ENCODE peak calls at places on chromosomes 12 and 14, in nine cellular contexts. One of them, this sample, is unnamed.

GRCh38 chr12:27394676-27395075 is 51.9 kb upstream of the SMCO2 start:
- DNase-seq in fibroblast of mammary gland: no peak
- DNase-seq in lower lobe of right lung: no peak
- DNase-seq in cardiac muscle cell: no peak
- DNase-seq in colonic mucosa: no peak
- DNase-seq in fibroblast of the aortic adventitia: no peak
- DNase-seq in Peyer's patch: no peak
- DNase-seq in SK-N-SH: no peak
- DNase-seq in A549: no peak
- DNase-seq in this sample: no peak

GRCh38 chr12:114703060-114703493 is 19.1 kb upstream of the TBX3 start:
- DNase-seq in cardiac muscle cell: no peak
- DNase-seq in fibroblast of the aortic adventitia: no peak
- DNase-seq in fibroblast of mammary gland: no peak
- DNase-seq in A549: no peak
- DNase-seq in Peyer's patch: no peak
- DNase-seq in colonic mucosa: no peak
- DNase-seq in lower lobe of right lung: no peak
- DNase-seq in SK-N-SH: no peak
- DNase-seq in this sample: no peak

GRCh38 chr12:111361717-111362576 is 6.9 kb downstream of the PHETA1 start:
- DNase-seq in fibroblast of the aortic adventitia: no peak
- DNase-seq in Peyer's patch: no peak
- DNase-seq in cardiac muscle cell: no peak
- DNase-seq in lower lobe of right lung: peak
- DNase-seq in A549: no peak
- DNase-seq in colonic mucosa: no peak
- DNase-seq in fibroblast of mammary gland: no peak
- DNase-seq in SK-N-SH: no peak
- DNase-seq in this sample: no peak

GRCh38 chr14:102096569-102097188 is 9.8 kb upstream of the HSP90AA1 start:
- DNase-seq in fibroblast of mammary gland: peak
- DNase-seq in Peyer's patch: peak
- DNase-seq in SK-N-SH: peak
- DNase-seq in lower lobe of right lung: peak
- DNase-seq in fibroblast of the aortic adventitia: peak
- DNase-seq in cardiac muscle cell: peak
- DNase-seq in colonic mucosa: peak
- DNase-seq in A549: peak
- DNase-seq in this sample: peak

GRCh38 chr14:95287176-95287754 is 32.4 kb downstream of the CLMN start:
- DNase-seq in colonic mucosa: no peak
- DNase-seq in A549: no peak
- DNase-seq in lower lobe of right lung: no peak
- DNase-seq in Peyer's patch: no peak
- DNase-seq in fibroblast of mammary gland: no peak
- DNase-seq in fibroblast of the aortic adventitia: no peak
- DNase-seq in cardiac muscle cell: no peak
- DNase-seq in SK-N-SH: no peak
- DNase-seq in this sample: no peak

GRCh38 chr14:57287745-57288144 is 19.0 kb downstream of the AP5M1 start:
- DNase-seq in fibroblast of mammary gland: no peak
- DNase-seq in SK-N-SH: no peak
- DNase-seq in Peyer's patch: no peak
- DNase-seq in lower lobe of right lung: no peak
- DNase-seq in colonic mucosa: no peak
- DNase-seq in fibroblast of the aortic adventitia: no peak
- DNase-seq in A549: no peak
- DNase-seq in cardiac muscle cell: no peak
- DNase-seq in this sample: no peak

GRCh38 chr12:6532051-6532926 is 2.0 kb upstream of the GAPDH start:
- DNase-seq in SK-N-SH: peak
- DNase-seq in lower lobe of right lung: no peak
- DNase-seq in A549: peak
- DNase-seq in Peyer's patch: peak
- DNase-seq in fibroblast of the aortic adventitia: peak
- DNase-seq in fibroblast of mammary gland: peak
- DNase-seq in colonic mucosa: peak
- DNase-seq in cardiac muscle cell: peak
- DNase-seq in this sample: peak

GRCh38 chr12:44158746-44159145 is 322.9 kb downstream of the TMEM117 start:
- DNase-seq in Peyer's patch: no peak
- DNase-seq in colonic mucosa: no peak
- DNase-seq in fibroblast of the aortic adventitia: no peak
- DNase-seq in A549: no peak
- DNase-seq in SK-N-SH: no peak
- DNase-seq in lower lobe of right lung: no peak
- DNase-seq in cardiac muscle cell: no peak
- DNase-seq in fibroblast of mammary gland: no peak
- DNase-seq in this sample: no peak

GRCh38 chr12:89848732-89849131 is 140.1 kb upstream of the ATP2B1 start:
- DNase-seq in colonic mucosa: no peak
- DNase-seq in A549: no peak
- DNase-seq in cardiac muscle cell: peak
- DNase-seq in SK-N-SH: no peak
- DNase-seq in Peyer's patch: no peak
- DNase-seq in fibroblast of mammary gland: no peak
- DNase-seq in fibroblast of the aortic adventitia: no peak
- DNase-seq in lower lobe of right lung: no peak
- DNase-seq in this sample: no peak

GRCh38 chr12:119727600-119728436 is 59.9 kb downstream of the PRKAB1 start:
- DNase-seq in A549: no peak
- DNase-seq in cardiac muscle cell: no peak
- DNase-seq in SK-N-SH: no peak
- DNase-seq in lower lobe of right lung: no peak
- DNase-seq in colonic mucosa: no peak
- DNase-seq in fibroblast of the aortic adventitia: peak
- DNase-seq in fibroblast of mammary gland: peak
- DNase-seq in Peyer's patch: no peak
- DNase-seq in this sample: no peak

GRCh38 chr14:36519431-36520321 is at the start of gene NKX2-1:
- DNase-seq in fibroblast of the aortic adventitia: no peak
- DNase-seq in SK-N-SH: peak
- DNase-seq in lower lobe of right lung: peak
- DNase-seq in fibroblast of mammary gland: no peak
- DNase-seq in colonic mucosa: no peak
- DNase-seq in cardiac muscle cell: no peak
- DNase-seq in A549: peak
- DNase-seq in Peyer's patch: no peak
- DNase-seq in this sample: no peak

DNA sequence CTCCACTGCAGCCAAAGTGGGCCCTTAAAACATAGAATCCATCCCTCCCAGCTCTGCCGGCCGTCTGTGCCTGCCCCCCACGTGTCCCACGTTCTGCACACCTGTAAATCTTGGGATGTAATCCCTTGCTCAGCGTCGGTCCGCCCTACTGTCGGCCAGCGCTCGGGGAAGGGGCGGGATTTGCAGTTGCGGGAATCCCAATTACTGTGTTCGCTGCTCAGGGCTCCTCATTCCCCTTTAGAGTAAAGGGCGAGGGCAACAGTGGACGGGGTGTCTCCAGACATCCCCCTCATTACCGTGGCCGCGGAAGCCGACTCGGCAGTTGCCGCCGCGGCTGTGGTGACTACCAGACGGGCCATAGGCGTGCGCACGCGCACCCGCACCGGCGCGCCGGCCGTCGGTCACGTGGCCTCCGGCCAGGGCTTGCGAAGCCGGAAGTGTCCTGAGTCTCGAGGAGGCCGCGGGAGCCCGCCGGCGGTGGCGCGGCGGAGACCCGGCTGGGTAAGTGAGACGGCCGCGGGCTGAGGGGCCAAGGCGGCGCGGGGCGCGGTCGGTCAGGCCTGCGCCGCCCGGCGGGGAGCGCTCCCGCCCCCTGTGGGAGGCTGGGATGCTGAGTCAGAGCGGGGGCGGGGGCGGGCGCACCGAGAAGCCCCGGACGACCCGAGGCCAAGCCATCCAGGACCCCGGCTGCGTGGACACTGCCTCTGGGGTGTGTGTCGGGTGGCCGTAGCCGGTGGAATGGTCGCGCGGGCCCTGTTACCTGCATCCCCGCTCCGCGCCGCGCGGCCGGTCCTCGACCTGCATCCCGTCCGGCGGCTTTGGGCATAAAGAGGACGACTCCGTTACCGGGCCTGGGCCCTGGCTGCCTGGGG is at the start of gene TBK1:
- DNase-seq in SK-N-SH: peak
- DNase-seq in Peyer's patch: peak
- DNase-seq in A549: peak
- DNase-seq in fibroblast of the aortic adventitia: peak
- DNase-seq in lower lobe of right lung: peak
- DNase-seq in cardiac muscle cell: peak
- DNase-seq in fibroblast of mammary gland: peak
- DNase-seq in colonic mucosa: peak
- DNase-seq in this sample: peak
- TF ChIP-seq CTCF in SK-N-SH: peak
- TF ChIP-seq CTCF in Peyer's patch: peak
- TF ChIP-seq CTCF in A549: no peak
- TF ChIP-seq CTCF in fibroblast of the aortic adventitia: no peak
- TF ChIP-seq CTCF in lower lobe of right lung: no peak
- TF ChIP-seq CTCF in cardiac muscle cell: no peak
- TF ChIP-seq CTCF in fibroblast of mammary gland: no peak
- TF ChIP-seq CTCF in colonic mucosa: no peak
- TF ChIP-seq CTCF in this sample: no peak

GRCh38 chr12:94817695-94818075 is 167.3 kb upstream of the TMCC3 start:
- DNase-seq in fibroblast of mammary gland: no peak
- DNase-seq in fibroblast of the aortic adventitia: no peak
- DNase-seq in Peyer's patch: no peak
- DNase-seq in lower lobe of right lung: no peak
- DNase-seq in cardiac muscle cell: no peak
- DNase-seq in colonic mucosa: no peak
- DNase-seq in A549: no peak
- DNase-seq in SK-N-SH: no peak
- DNase-seq in this sample: no peak
- H3K4me3 ChIP-seq in fibroblast of mammary gland: no peak
- H3K4me3 ChIP-seq in fibroblast of the aortic adventitia: no peak
- H3K4me3 ChIP-seq in Peyer's patch: no peak
- H3K4me3 ChIP-seq in lower lobe of right lung: no peak
- H3K4me3 ChIP-seq in cardiac muscle cell: no peak
- H3K4me3 ChIP-seq in colonic mucosa: no peak
- H3K4me3 ChIP-seq in A549: no peak
- H3K4me3 ChIP-seq in SK-N-SH: no peak
- H3K4me3 ChIP-seq in this sample: no peak

GRCh38 chr14:103613517-103613916 is 15.5 kb upstream of the KLC1 start:
- DNase-seq in fibroblast of the aortic adventitia: peak
- DNase-seq in fibroblast of mammary gland: peak
- DNase-seq in colonic mucosa: no peak
- DNase-seq in A549: no peak
- DNase-seq in SK-N-SH: no peak
- DNase-seq in cardiac muscle cell: no peak
- DNase-seq in Peyer's patch: no peak
- DNase-seq in lower lobe of right lung: no peak
- DNase-seq in this sample: no peak
- TF ChIP-seq CTCF in fibroblast of the aortic adventitia: peak
- TF ChIP-seq CTCF in fibroblast of mammary gland: peak
- TF ChIP-seq CTCF in colonic mucosa: no peak
- TF ChIP-seq CTCF in A549: peak
- TF ChIP-seq CTCF in SK-N-SH: peak
- TF ChIP-seq CTCF in cardiac muscle cell: no peak
- TF ChIP-seq CTCF in Peyer's patch: peak
- TF ChIP-seq CTCF in lower lobe of right lung: no peak
- TF ChIP-seq CTCF in this sample: peak

DNA sequence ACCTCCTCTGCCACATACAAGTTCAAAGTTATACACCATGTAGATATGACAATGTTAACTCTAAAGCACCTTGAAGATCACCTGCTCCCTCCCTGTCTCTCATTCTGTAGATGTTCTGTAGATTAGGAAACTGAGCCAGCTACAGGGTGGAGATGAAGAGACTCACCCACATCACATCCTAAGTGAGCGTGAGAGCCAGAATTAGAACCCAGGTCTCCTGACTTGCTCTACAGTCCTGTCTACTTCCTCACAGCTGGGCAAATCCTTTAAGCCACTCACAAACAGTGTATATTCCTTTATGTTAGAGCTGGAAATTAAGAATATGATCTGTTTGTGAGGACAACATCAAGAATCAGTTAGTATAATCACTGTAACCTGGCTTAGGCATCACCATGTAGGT is 1.8 kb downstream of the APPL2 start:
- DNase-seq in cardiac muscle cell: no peak
- DNase-seq in fibroblast of the aortic adventitia: no peak
- DNase-seq in Peyer's patch: no peak
- DNase-seq in fibroblast of mammary gland: no peak
- DNase-seq in SK-N-SH: no peak
- DNase-seq in lower lobe of right lung: no peak
- DNase-seq in colonic mucosa: no peak
- DNase-seq in A549: no peak
- DNase-seq in this sample: no peak
- H3K4me3 ChIP-seq in cardiac muscle cell: peak
- H3K4me3 ChIP-seq in fibroblast of the aortic adventitia: peak
- H3K4me3 ChIP-seq in Peyer's patch: peak
- H3K4me3 ChIP-seq in fibroblast of mammary gland: peak
- H3K4me3 ChIP-seq in SK-N-SH: peak
- H3K4me3 ChIP-seq in lower lobe of right lung: peak
- H3K4me3 ChIP-seq in colonic mucosa: peak
- H3K4me3 ChIP-seq in A549: no peak
- H3K4me3 ChIP-seq in this sample: peak

GRCh38 chr14:64939817-64940190 is 2.7 kb downstream of the GPX2 start:
- DNase-seq in cardiac muscle cell: no peak
- DNase-seq in SK-N-SH: no peak
- DNase-seq in lower lobe of right lung: no peak
- DNase-seq in colonic mucosa: no peak
- DNase-seq in A549: no peak
- DNase-seq in Peyer's patch: no peak
- DNase-seq in fibroblast of the aortic adventitia: no peak
- DNase-seq in fibroblast of mammary gland: no peak
- DNase-seq in this sample: no peak

GRCh38 chr14:64937176-64937820 is 5.2 kb downstream of the GPX2 start:
- DNase-seq in cardiac muscle cell: peak
- DNase-seq in lower lobe of right lung: no peak
- DNase-seq in fibroblast of mammary gland: peak
- DNase-seq in SK-N-SH: no peak
- DNase-seq in fibroblast of the aortic adventitia: peak
- DNase-seq in Peyer's patch: no peak
- DNase-seq in colonic mucosa: no peak
- DNase-seq in A549: no peak
- DNase-seq in this sample: no peak

GRCh38 chr14:64938972-64939816 is 3.4 kb downstream of the GPX2 start:
- DNase-seq in fibroblast of mammary gland: no peak
- DNase-seq in Peyer's patch: peak
- DNase-seq in colonic mucosa: peak
- DNase-seq in fibroblast of the aortic adventitia: no peak
- DNase-seq in cardiac muscle cell: no peak
- DNase-seq in lower lobe of right lung: no peak
- DNase-seq in A549: no peak
- DNase-seq in SK-N-SH: no peak
- DNase-seq in this sample: no peak

GRCh38 chr14:64935508-64935907 is 7.0 kb downstream of the GPX2 start:
- DNase-seq in cardiac muscle cell: no peak
- DNase-seq in lower lobe of right lung: no peak
- DNase-seq in SK-N-SH: no peak
- DNase-seq in fibroblast of the aortic adventitia: no peak
- DNase-seq in Peyer's patch: no peak
- DNase-seq in A549: no peak
- DNase-seq in fibroblast of mammary gland: no peak
- DNase-seq in colonic mucosa: no peak
- DNase-seq in this sample: no peak

DNA sequence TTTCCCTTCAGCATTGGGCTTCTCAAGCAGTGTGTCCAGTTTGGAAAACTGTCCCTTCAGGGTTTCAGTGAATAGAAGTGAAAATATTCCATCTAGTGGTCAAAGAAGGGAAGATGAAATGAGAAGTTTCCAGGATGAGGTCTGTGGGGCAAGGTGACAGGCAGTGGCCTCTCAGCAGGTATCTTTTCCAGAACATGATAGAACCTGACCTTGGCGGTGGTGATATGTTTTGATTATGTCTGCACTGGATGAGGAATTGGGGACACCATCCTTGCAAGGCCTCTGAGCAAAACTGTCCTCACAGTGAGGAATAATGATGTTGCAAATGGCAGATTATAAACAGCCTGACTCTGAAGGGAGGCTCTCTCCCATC is 4.7 kb downstream of the GPX2 start:
- DNase-seq in colonic mucosa: no peak
- DNase-seq in A549: peak
- DNase-seq in Peyer's patch: no peak
- DNase-seq in cardiac muscle cell: peak
- DNase-seq in lower lobe of right lung: no peak
- DNase-seq in fibroblast of the aortic adventitia: peak
- DNase-seq in SK-N-SH: no peak
- DNase-seq in fibroblast of mammary gland: peak
- DNase-seq in this sample: peak
- TF ChIP-seq CTCF in colonic mucosa: no peak
- TF ChIP-seq CTCF in A549: peak
- TF ChIP-seq CTCF in Peyer's patch: peak
- TF ChIP-seq CTCF in cardiac muscle cell: peak
- TF ChIP-seq CTCF in lower lobe of right lung: peak
- TF ChIP-seq CTCF in fibroblast of the aortic adventitia: peak
- TF ChIP-seq CTCF in SK-N-SH: peak
- TF ChIP-seq CTCF in fibroblast of mammary gland: peak
- TF ChIP-seq CTCF in this sample: peak

This sample was measured in AG10803.